ENCODE peak calls at places on chromosomes 13 and 19, in seven cellular contexts. One of them, this sample, is unnamed.

GRCh38 chr19:12365094-12365371 is 450 bp downstream of the ZNF442 start:
- DNase-seq in activated CD4-positive, alpha-beta T cell treated with anti-CD3 and anti-CD28 coated beads for 48 hours: no peak
- DNase-seq in neural crest cell: no peak
- DNase-seq in HuH-7: peak
- DNase-seq in activated naive CD4-positive, alpha-beta T cell treated with anti-CD3 and anti-CD28 coated beads, Interleukin-2, amount 50 U/mL, for 72 hours: peak
- DNase-seq in ovary: no peak
- DNase-seq in NCI-H1417: no peak
- DNase-seq in this sample: peak

GRCh38 chr19:54473071-54473941 is at the start of gene CDC42EP5:
- DNase-seq in neural crest cell: peak
- DNase-seq in ovary: peak
- DNase-seq in NCI-H1417: no peak
- DNase-seq in activated naive CD4-positive, alpha-beta T cell treated with anti-CD3 and anti-CD28 coated beads, Interleukin-2, amount 50 U/mL, for 72 hours: no peak
- DNase-seq in activated CD4-positive, alpha-beta T cell treated with anti-CD3 and anti-CD28 coated beads for 48 hours: no peak
- DNase-seq in HuH-7: no peak
- DNase-seq in this sample: no peak

GRCh38 chr13:30341815-30342570 is 34.6 kb upstream of the KATNAL1 start:
- DNase-seq in neural crest cell: no peak
- DNase-seq in NCI-H1417: no peak
- DNase-seq in ovary: peak
- DNase-seq in HuH-7: no peak
- DNase-seq in activated CD4-positive, alpha-beta T cell treated with anti-CD3 and anti-CD28 coated beads for 48 hours: no peak
- DNase-seq in activated naive CD4-positive, alpha-beta T cell treated with anti-CD3 and anti-CD28 coated beads, Interleukin-2, amount 50 U/mL, for 72 hours: no peak
- DNase-seq in this sample: no peak

GRCh38 chr13:96214804-96215445 is 125.0 kb downstream of the HS6ST3 start:
- DNase-seq in HuH-7: no peak
- DNase-seq in activated naive CD4-positive, alpha-beta T cell treated with anti-CD3 and anti-CD28 coated beads, Interleukin-2, amount 50 U/mL, for 72 hours: no peak
- DNase-seq in activated CD4-positive, alpha-beta T cell treated with anti-CD3 and anti-CD28 coated beads for 48 hours: no peak
- DNase-seq in neural crest cell: no peak
- DNase-seq in ovary: no peak
- DNase-seq in NCI-H1417: no peak
- DNase-seq in this sample: no peak

GRCh38 chr13:34340534-34340933 is 522.6 kb downstream of the RFC3 start:
- DNase-seq in NCI-H1417: no peak
- DNase-seq in HuH-7: no peak
- DNase-seq in neural crest cell: no peak
- DNase-seq in activated naive CD4-positive, alpha-beta T cell treated with anti-CD3 and anti-CD28 coated beads, Interleukin-2, amount 50 U/mL, for 72 hours: no peak
- DNase-seq in activated CD4-positive, alpha-beta T cell treated with anti-CD3 and anti-CD28 coated beads for 48 hours: no peak
- DNase-seq in ovary: no peak
- DNase-seq in this sample: no peak

GRCh38 chr19:47609885-47610545 is 1.1 kb downstream of the BICRA start:
- DNase-seq in ovary: peak
- DNase-seq in activated CD4-positive, alpha-beta T cell treated with anti-CD3 and anti-CD28 coated beads for 48 hours: peak
- DNase-seq in neural crest cell: peak
- DNase-seq in activated naive CD4-positive, alpha-beta T cell treated with anti-CD3 and anti-CD28 coated beads, Interleukin-2, amount 50 U/mL, for 72 hours: peak
- DNase-seq in NCI-H1417: peak
- DNase-seq in HuH-7: no peak
- DNase-seq in this sample: peak

GRCh38 chr13:40261947-40262346 is 404.5 kb downstream of the FOXO1 start:
- DNase-seq in NCI-H1417: no peak
- DNase-seq in HuH-7: no peak
- DNase-seq in neural crest cell: no peak
- DNase-seq in activated naive CD4-positive, alpha-beta T cell treated with anti-CD3 and anti-CD28 coated beads, Interleukin-2, amount 50 U/mL, for 72 hours: no peak
- DNase-seq in ovary: no peak
- DNase-seq in activated CD4-positive, alpha-beta T cell treated with anti-CD3 and anti-CD28 coated beads for 48 hours: no peak
- DNase-seq in this sample: no peak

GRCh38 chr19:29690842-29691241 is 24.2 kb downstream of the C19orf12 start:
- DNase-seq in ovary: no peak
- DNase-seq in HuH-7: peak
- DNase-seq in activated CD4-positive, alpha-beta T cell treated with anti-CD3 and anti-CD28 coated beads for 48 hours: peak
- DNase-seq in activated naive CD4-positive, alpha-beta T cell treated with anti-CD3 and anti-CD28 coated beads, Interleukin-2, amount 50 U/mL, for 72 hours: no peak
- DNase-seq in NCI-H1417: no peak
- DNase-seq in neural crest cell: no peak
- DNase-seq in this sample: peak

GRCh38 chr13:113122571-113123225 is at the start of gene F10:
- DNase-seq in neural crest cell: peak
- DNase-seq in ovary: peak
- DNase-seq in NCI-H1417: no peak
- DNase-seq in activated CD4-positive, alpha-beta T cell treated with anti-CD3 and anti-CD28 coated beads for 48 hours: no peak
- DNase-seq in activated naive CD4-positive, alpha-beta T cell treated with anti-CD3 and anti-CD28 coated beads, Interleukin-2, amount 50 U/mL, for 72 hours: peak
- DNase-seq in HuH-7: peak
- DNase-seq in this sample: no peak

GRCh38 chr19:40687525-40688016 is 2.9 kb downstream of the NUMBL start:
- DNase-seq in activated naive CD4-positive, alpha-beta T cell treated with anti-CD3 and anti-CD28 coated beads, Interleukin-2, amount 50 U/mL, for 72 hours: no peak
- DNase-seq in activated CD4-positive, alpha-beta T cell treated with anti-CD3 and anti-CD28 coated beads for 48 hours: no peak
- DNase-seq in neural crest cell: no peak
- DNase-seq in NCI-H1417: no peak
- DNase-seq in HuH-7: no peak
- DNase-seq in ovary: peak
- DNase-seq in this sample: no peak

GRCh38 chr13:78632956-78633355 is 26.0 kb downstream of the OBI1 start:
- DNase-seq in activated naive CD4-positive, alpha-beta T cell treated with anti-CD3 and anti-CD28 coated beads, Interleukin-2, amount 50 U/mL, for 72 hours: no peak
- DNase-seq in ovary: no peak
- DNase-seq in activated CD4-positive, alpha-beta T cell treated with anti-CD3 and anti-CD28 coated beads for 48 hours: no peak
- DNase-seq in HuH-7: no peak
- DNase-seq in neural crest cell: no peak
- DNase-seq in NCI-H1417: no peak
- DNase-seq in this sample: no peak

GRCh38 chr13:79128158-79128557 is 277.9 kb downstream of the RBM26 start:
- DNase-seq in NCI-H1417: no peak
- DNase-seq in activated CD4-positive, alpha-beta T cell treated with anti-CD3 and anti-CD28 coated beads for 48 hours: no peak
- DNase-seq in HuH-7: peak
- DNase-seq in activated naive CD4-positive, alpha-beta T cell treated with anti-CD3 and anti-CD28 coated beads, Interleukin-2, amount 50 U/mL, for 72 hours: no peak
- DNase-seq in ovary: no peak
- DNase-seq in neural crest cell: no peak
- DNase-seq in this sample: no peak

GRCh38 chr19:3458229-3458555 is 22.1 kb downstream of the SMIM24 start:
- DNase-seq in activated naive CD4-positive, alpha-beta T cell treated with anti-CD3 and anti-CD28 coated beads, Interleukin-2, amount 50 U/mL, for 72 hours: no peak
- DNase-seq in neural crest cell: no peak
- DNase-seq in HuH-7: no peak
- DNase-seq in ovary: no peak
- DNase-seq in activated CD4-positive, alpha-beta T cell treated with anti-CD3 and anti-CD28 coated beads for 48 hours: no peak
- DNase-seq in NCI-H1417: no peak
- DNase-seq in this sample: no peak

GRCh38 chr13:20024706-20025105 is 66.2 kb downstream of the ZMYM2 start:
- DNase-seq in ovary: no peak
- DNase-seq in activated CD4-positive, alpha-beta T cell treated with anti-CD3 and anti-CD28 coated beads for 48 hours: no peak
- DNase-seq in neural crest cell: no peak
- DNase-seq in HuH-7: no peak
- DNase-seq in NCI-H1417: no peak
- DNase-seq in activated naive CD4-positive, alpha-beta T cell treated with anti-CD3 and anti-CD28 coated beads, Interleukin-2, amount 50 U/mL, for 72 hours: no peak
- DNase-seq in this sample: no peak

GRCh38 chr19:478236-478888 is 17.5 kb upstream of the SHC2 start:
- DNase-seq in NCI-H1417: no peak
- DNase-seq in activated naive CD4-positive, alpha-beta T cell treated with anti-CD3 and anti-CD28 coated beads, Interleukin-2, amount 50 U/mL, for 72 hours: no peak
- DNase-seq in activated CD4-positive, alpha-beta T cell treated with anti-CD3 and anti-CD28 coated beads for 48 hours: no peak
- DNase-seq in neural crest cell: no peak
- DNase-seq in HuH-7: no peak
- DNase-seq in ovary: no peak
- DNase-seq in this sample: no peak

GRCh38 chr19:55913643-55914268 is 18.4 kb downstream of the NLRP13 start:
- DNase-seq in NCI-H1417: no peak
- DNase-seq in HuH-7: peak
- DNase-seq in activated naive CD4-positive, alpha-beta T cell treated with anti-CD3 and anti-CD28 coated beads, Interleukin-2, amount 50 U/mL, for 72 hours: no peak
- DNase-seq in activated CD4-positive, alpha-beta T cell treated with anti-CD3 and anti-CD28 coated beads for 48 hours: peak
- DNase-seq in ovary: no peak
- DNase-seq in neural crest cell: no peak
- DNase-seq in this sample: no peak

GRCh38 chr19:16351133-16351809 is 26.6 kb downstream of the KLF2 start:
- DNase-seq in HuH-7: no peak
- DNase-seq in neural crest cell: no peak
- DNase-seq in NCI-H1417: no peak
- DNase-seq in activated naive CD4-positive, alpha-beta T cell treated with anti-CD3 and anti-CD28 coated beads, Interleukin-2, amount 50 U/mL, for 72 hours: no peak
- DNase-seq in activated CD4-positive, alpha-beta T cell treated with anti-CD3 and anti-CD28 coated beads for 48 hours: no peak
- DNase-seq in ovary: no peak
- DNase-seq in this sample: no peak

GRCh38 chr19:39136225-39136940 is 10.8 kb downstream of the PAK4 start:
- DNase-seq in activated CD4-positive, alpha-beta T cell treated with anti-CD3 and anti-CD28 coated beads for 48 hours: no peak
- DNase-seq in NCI-H1417: no peak
- DNase-seq in HuH-7: no peak
- DNase-seq in activated naive CD4-positive, alpha-beta T cell treated with anti-CD3 and anti-CD28 coated beads, Interleukin-2, amount 50 U/mL, for 72 hours: no peak
- DNase-seq in neural crest cell: no peak
- DNase-seq in ovary: no peak
- DNase-seq in this sample: no peak

GRCh38 chr19:41192574-41193419 is at the start of gene CYP2S1:
- DNase-seq in HuH-7: peak
- DNase-seq in neural crest cell: no peak
- DNase-seq in NCI-H1417: no peak
- DNase-seq in activated CD4-positive, alpha-beta T cell treated with anti-CD3 and anti-CD28 coated beads for 48 hours: peak
- DNase-seq in ovary: no peak
- DNase-seq in activated naive CD4-positive, alpha-beta T cell treated with anti-CD3 and anti-CD28 coated beads, Interleukin-2, amount 50 U/mL, for 72 hours: no peak
- DNase-seq in this sample: peak

GRCh38 chr13:75410207-75410606 is 71.8 kb downstream of the TBC1D4 start:
- DNase-seq in ovary: no peak
- DNase-seq in NCI-H1417: no peak
- DNase-seq in activated CD4-positive, alpha-beta T cell treated with anti-CD3 and anti-CD28 coated beads for 48 hours: no peak
- DNase-seq in neural crest cell: no peak
- DNase-seq in activated naive CD4-positive, alpha-beta T cell treated with anti-CD3 and anti-CD28 coated beads, Interleukin-2, amount 50 U/mL, for 72 hours: no peak
- DNase-seq in HuH-7: no peak
- DNase-seq in this sample: no peak

GRCh38 chr19:988510-988909 is 4.4 kb downstream of the WDR18 start:
- DNase-seq in ovary: no peak
- DNase-seq in NCI-H1417: no peak
- DNase-seq in HuH-7: no peak
- DNase-seq in activated CD4-positive, alpha-beta T cell treated with anti-CD3 and anti-CD28 coated beads for 48 hours: no peak
- DNase-seq in neural crest cell: no peak
- DNase-seq in activated naive CD4-positive, alpha-beta T cell treated with anti-CD3 and anti-CD28 coated beads, Interleukin-2, amount 50 U/mL, for 72 hours: peak
- DNase-seq in this sample: no peak

GRCh38 chr13:51479199-51479523 is 26.3 kb upstream of the INTS6 start:
- DNase-seq in activated naive CD4-positive, alpha-beta T cell treated with anti-CD3 and anti-CD28 coated beads, Interleukin-2, amount 50 U/mL, for 72 hours: no peak
- DNase-seq in HuH-7: no peak
- DNase-seq in ovary: no peak
- DNase-seq in neural crest cell: no peak
- DNase-seq in NCI-H1417: no peak
- DNase-seq in activated CD4-positive, alpha-beta T cell treated with anti-CD3 and anti-CD28 coated beads for 48 hours: no peak
- DNase-seq in this sample: no peak

GRCh38 chr19:1321539-1321938 is 35.9 kb downstream of the EFNA2 start:
- DNase-seq in HuH-7: no peak
- DNase-seq in neural crest cell: no peak
- DNase-seq in NCI-H1417: no peak
- DNase-seq in ovary: no peak
- DNase-seq in activated CD4-positive, alpha-beta T cell treated with anti-CD3 and anti-CD28 coated beads for 48 hours: no peak
- DNase-seq in activated naive CD4-positive, alpha-beta T cell treated with anti-CD3 and anti-CD28 coated beads, Interleukin-2, amount 50 U/mL, for 72 hours: no peak
- DNase-seq in this sample: no peak

GRCh38 chr13:51518847-51519246 is 65.4 kb upstream of the WDFY2 start:
- DNase-seq in ovary: no peak
- DNase-seq in activated naive CD4-positive, alpha-beta T cell treated with anti-CD3 and anti-CD28 coated beads, Interleukin-2, amount 50 U/mL, for 72 hours: no peak
- DNase-seq in NCI-H1417: no peak
- DNase-seq in activated CD4-positive, alpha-beta T cell treated with anti-CD3 and anti-CD28 coated beads for 48 hours: peak
- DNase-seq in neural crest cell: no peak
- DNase-seq in HuH-7: no peak
- DNase-seq in this sample: no peak

GRCh38 chr13:88745013-88745412 is 1073.8 kb downstream of the SLITRK5 start:
- DNase-seq in NCI-H1417: no peak
- DNase-seq in activated naive CD4-positive, alpha-beta T cell treated with anti-CD3 and anti-CD28 coated beads, Interleukin-2, amount 50 U/mL, for 72 hours: no peak
- DNase-seq in activated CD4-positive, alpha-beta T cell treated with anti-CD3 and anti-CD28 coated beads for 48 hours: no peak
- DNase-seq in ovary: no peak
- DNase-seq in HuH-7: no peak
- DNase-seq in neural crest cell: no peak
- DNase-seq in this sample: no peak

GRCh38 chr13:100428966-100429365 is 159.6 kb downstream of the GGACT start:
- DNase-seq in neural crest cell: no peak
- DNase-seq in activated CD4-positive, alpha-beta T cell treated with anti-CD3 and anti-CD28 coated beads for 48 hours: no peak
- DNase-seq in activated naive CD4-positive, alpha-beta T cell treated with anti-CD3 and anti-CD28 coated beads, Interleukin-2, amount 50 U/mL, for 72 hours: no peak
- DNase-seq in ovary: no peak
- DNase-seq in NCI-H1417: no peak
- DNase-seq in HuH-7: no peak
- DNase-seq in this sample: no peak

GRCh38 chr13:110233682-110234280 is 73.2 kb downstream of the COL4A1 start:
- DNase-seq in activated CD4-positive, alpha-beta T cell treated with anti-CD3 and anti-CD28 coated beads for 48 hours: no peak
- DNase-seq in NCI-H1417: no peak
- DNase-seq in HuH-7: no peak
- DNase-seq in activated naive CD4-positive, alpha-beta T cell treated with anti-CD3 and anti-CD28 coated beads, Interleukin-2, amount 50 U/mL, for 72 hours: no peak
- DNase-seq in neural crest cell: no peak
- DNase-seq in ovary: no peak
- DNase-seq in this sample: no peak

GRCh38 chr13:79457948-79458347 is 23.0 kb upstream of the NDFIP2 start:
- DNase-seq in NCI-H1417: no peak
- DNase-seq in activated naive CD4-positive, alpha-beta T cell treated with anti-CD3 and anti-CD28 coated beads, Interleukin-2, amount 50 U/mL, for 72 hours: no peak
- DNase-seq in neural crest cell: no peak
- DNase-seq in HuH-7: no peak
- DNase-seq in activated CD4-positive, alpha-beta T cell treated with anti-CD3 and anti-CD28 coated beads for 48 hours: peak
- DNase-seq in ovary: no peak
- DNase-seq in this sample: no peak

This sample was measured in HAP-1.